ENCODE peak calls at places on chromosomes 5 and 9, in eight cellular contexts. M, U, H, W, D, Z, I and X are unnamed samples. For H3K36me3, the result is how much of the 10 kb centered on the place peaks cover.

GRCh38 chr5:170985486-170985885 is 123.7 kb downstream of the RANBP17 start:
- DNase-seq in M (no peak), U (no peak), H (no peak), W (no peak), D (no peak), Z (no peak), I (no peak), X (no peak)

GRCh38 chr5:35860686-35861085 is 4.0 kb downstream of the IL7R start:
- DNase-seq in M (no peak), U (no peak), H (no peak), W (no peak), D (no peak), Z (no peak), I (no peak), X (no peak)

GRCh38 chr9:85536076-85536475 is 205.7 kb downstream of the AGTPBP1 start:
- DNase-seq in M (no peak), U (no peak), H (no peak), W (no peak), D (peak), Z (no peak), I (no peak), X (no peak)

GRCh38 chr9:77750284-77750683 is 102.2 kb upstream of the GNA14 start:
- DNase-seq in M (no peak), U (no peak), H (no peak), W (no peak), D (no peak), Z (no peak), I (no peak), X (no peak)

GRCh38 chr9:123543492-123543891 is 187.5 kb downstream of the CRB2 start:
- DNase-seq in M (no peak), U (no peak), H (no peak), W (no peak), D (no peak), Z (no peak), I (no peak), X (no peak)

GRCh38 chr5:89047591-89047990 is 164.6 kb upstream of the MEF2C start:
- DNase-seq in M (no peak), U (no peak), H (no peak), W (no peak), D (no peak), Z (no peak), I (no peak), X (no peak)

GRCh38 chr9:99180662-99181061 is 41.1 kb downstream of the ALG2 start:
- DNase-seq in M (no peak), U (no peak), H (no peak), W (no peak), D (no peak), Z (no peak), I (no peak), X (no peak)

GRCh38 chr5:5492087-5492933 is 69.8 kb downstream of the ICE1 start:
- DNase-seq in M (no peak), U (no peak), H (no peak), W (no peak), D (peak), Z (peak), I (no peak), X (no peak)

GRCh38 chr5:60893521-60893920 is 49.5 kb upstream of the ELOVL7 start:
- DNase-seq in M (no peak), U (no peak), H (no peak), W (no peak), D (no peak), Z (no peak), I (no peak), X (no peak)

GRCh38 chr9:77980622-77981021 is 51.0 kb downstream of the GNAQ start:
- DNase-seq in M (no peak), U (no peak), H (no peak), W (no peak), D (no peak), Z (no peak), I (no peak), X (no peak)

GRCh38 chr5:17167171-17167891 is 50.1 kb upstream of the BASP1 start:
- DNase-seq in M (no peak), U (no peak), H (no peak), W (no peak), D (no peak), Z (no peak), I (no peak), X (no peak)

GRCh38 chr9:97904725-97905124 is 17.6 kb downstream of the TRMO start:
- DNase-seq in M (no peak), U (no peak), H (no peak), W (no peak), D (no peak), Z (no peak), I (no peak), X (peak)

GRCh38 chr5:134079748-134080581 is 34.5 kb upstream of the TCF7 start:
- DNase-seq in M (no peak), U (no peak), H (no peak), W (no peak), D (no peak), Z (no peak), I (no peak), X (no peak)

GRCh38 chr9:21502586-21502985 is 20.5 kb upstream of the IFNE start:
- DNase-seq in M (no peak), U (no peak), H (no peak), W (no peak), D (no peak), Z (no peak), I (no peak), X (no peak)

GRCh38 chr9:98539954-98540353 is 168.8 kb downstream of the GABBR2 start:
- DNase-seq in M (no peak), U (no peak), H (no peak), W (no peak), D (no peak), Z (no peak), I (no peak), X (no peak)

GRCh38 chr5:14178671-14179211 is 35.6 kb downstream of the TRIO start:
- DNase-seq in M (no peak), U (no peak), H (no peak), W (no peak), D (no peak), Z (peak), I (no peak), X (no peak)

GRCh38 chr9:36853233-36853632 is 180.8 kb downstream of the PAX5 start:
- DNase-seq in M (no peak), U (no peak), H (no peak), W (no peak), D (no peak), Z (no peak), I (no peak), X (no peak)

GRCh38 chr9:116213673-116214047 is 60.1 kb downstream of the PAPPA start:
- DNase-seq in M (no peak), U (no peak), H (no peak), W (no peak), D (no peak), Z (no peak), I (no peak), X (no peak)

GRCh38 chr5:135157421-135158314 is 123.6 kb upstream of the PITX1 start:
- DNase-seq in M (no peak), U (no peak), H (no peak), W (no peak), D (no peak), Z (no peak), I (no peak), X (no peak)

GRCh38 chr5:135434591-135435466 is 12.3 kb downstream of the DCANP1 start:
- DNase-seq in M (no peak), U (no peak), H (no peak), W (no peak), D (no peak), Z (no peak), I (no peak), X (no peak)

GRCh38 chr9:98577446-98577845 is 131.3 kb downstream of the GABBR2 start:
- DNase-seq in M (no peak), U (no peak), H (no peak), W (no peak), D (no peak), Z (no peak), I (no peak), X (no peak)

GRCh38 chr5:72204946-72205345 is 97.7 kb downstream of the MAP1B start:
- DNase-seq in M (no peak), U (no peak), H (no peak), W (no peak), D (no peak), Z (no peak), I (no peak), X (no peak)

GRCh38 chr9:1002678-1003077 is 26.2 kb downstream of the DMRT3 start:
- DNase-seq in M (no peak), U (no peak), H (no peak), W (no peak), D (no peak), Z (no peak), I (no peak), X (no peak)

GRCh38 chr9:14842269-14842668 is 68.0 kb downstream of the FREM1 start:
- DNase-seq in M (no peak), U (no peak), H (no peak), W (no peak), D (no peak), Z (no peak), I (no peak), X (no peak)

GRCh38 chr9:34124103-34124502 is 2.4 kb downstream of the DCAF12 start:
- DNase-seq in M (no peak), U (no peak), H (no peak), W (no peak), D (no peak), Z (no peak), I (no peak), X (no peak)

GRCh38 chr9:136045595-136046554 is 49.2 kb downstream of the NACC2 start:
- DNase-seq in M (no peak), U (no peak), H (no peak), W (no peak), D (no peak), Z (no peak), I (peak), X (no peak)

GRCh38 chr9:86741311-86742215 is 205.7 kb downstream of the GAS1 start:
- DNase-seq in M (no peak), U (no peak), H (no peak), W (no peak), D (peak), Z (no peak), I (no peak), X (no peak)

GRCh38 chr5:128765448-128766061 is 199.7 kb upstream of the SLC27A6 start:
- DNase-seq in M (no peak), U (no peak), H (no peak), W (no peak), D (no peak), Z (no peak), I (no peak), X (no peak)

GRCh38 chr5:149837680-149838269 is 106.8 kb downstream of the PDE6A start:
- DNase-seq in M (no peak), U (peak), H (no peak), W (peak), D (no peak), Z (peak), I (no peak), X (peak)
- TF ChIP-seq CTCF in M (peak), U (peak), H (peak), W (peak), D (peak), Z (peak), I (peak), X (peak)

DNA sequence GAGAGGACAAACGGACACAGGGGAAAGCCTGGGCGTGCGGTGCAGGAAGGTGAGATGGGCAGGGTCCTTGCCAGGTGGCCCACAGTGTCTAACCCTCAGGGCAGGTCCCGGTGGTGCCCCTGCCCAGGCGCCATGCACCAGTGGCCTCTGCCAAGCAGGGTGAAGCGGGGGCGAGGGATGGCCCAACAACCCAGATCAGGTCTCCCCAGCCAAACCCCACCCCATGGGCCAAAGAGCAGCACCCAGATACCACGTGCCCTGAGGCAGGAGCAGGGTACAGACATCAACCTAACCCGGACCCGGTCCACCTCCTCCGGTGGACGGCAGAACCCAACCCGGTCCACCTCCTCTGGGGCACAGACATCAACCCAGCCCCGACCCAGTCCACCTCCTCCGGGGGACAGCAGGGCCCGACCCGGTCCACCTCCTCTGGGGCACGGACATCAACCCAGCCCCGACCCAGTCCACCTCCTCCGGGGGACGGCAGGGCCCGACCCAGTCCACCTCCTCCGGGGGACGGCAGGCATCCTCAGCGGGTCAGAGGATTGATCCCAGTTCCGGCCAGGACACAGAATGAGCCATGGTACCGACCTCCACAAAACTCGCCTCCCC is 12.8 kb downstream of the SLC12A7 start:
- DNase-seq in M (no peak), U (no peak), H (no peak), W (no peak), D (no peak), Z (no peak), I (no peak), X (peak)
- H3K36me3 ChIP-seq in M (under half), U (under half), H (under half), W (under half), D (under half), Z (under half), I (under half), X (under half)

DNA sequence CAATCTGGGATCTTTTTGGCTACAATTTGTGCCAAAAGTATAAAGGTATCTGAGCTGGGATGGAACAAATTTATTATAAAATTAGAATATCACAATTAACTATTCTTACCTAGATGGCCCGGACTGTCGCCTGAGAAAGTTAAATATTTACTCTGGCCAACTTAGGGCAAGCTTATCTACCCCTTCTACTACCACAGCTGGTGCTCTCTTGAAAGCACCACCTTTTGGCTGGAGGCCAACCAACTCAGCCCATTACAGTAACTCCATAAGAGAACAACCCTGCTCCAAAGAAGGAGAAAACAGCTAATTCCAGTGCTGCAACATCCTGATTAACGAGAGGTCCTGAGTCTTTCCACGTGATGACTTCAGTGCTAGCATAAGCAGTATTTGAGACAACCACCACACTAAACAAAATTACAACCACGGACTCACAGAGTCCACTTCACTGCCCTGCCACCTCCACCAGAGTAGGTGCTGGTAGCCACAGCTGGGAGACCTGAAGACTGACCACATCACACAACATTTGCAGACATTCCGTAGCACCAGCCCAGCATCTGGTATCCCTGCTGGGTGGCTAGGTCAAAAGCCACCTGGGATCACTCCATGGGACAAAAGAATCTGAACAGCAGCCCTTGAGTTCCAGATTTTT is 43.2 kb downstream of the RGMB start:
- DNase-seq in M (no peak), U (no peak), H (no peak), W (no peak), D (no peak), Z (no peak), I (no peak), X (no peak)
- H3K4me3 ChIP-seq in M (no peak), U (no peak), H (no peak), W (no peak), D (no peak), Z (no peak), I (no peak), X (no peak)

GRCh38 chr5:3594514-3595101 is 1.0 kb upstream of the IRX1 start:
- DNase-seq in M (no peak), U (no peak), H (no peak), W (no peak), D (no peak), Z (peak), I (no peak), X (no peak)

GRCh38 chr5:3590253-3590966 is 5.2 kb upstream of the IRX1 start:
- DNase-seq in M (no peak), U (no peak), H (no peak), W (no peak), D (no peak), Z (peak), I (no peak), X (peak)

GRCh38 chr5:3592298-3592697 is 3.3 kb upstream of the IRX1 start:
- DNase-seq in M (no peak), U (no peak), H (no peak), W (no peak), D (no peak), Z (peak), I (no peak), X (no peak)

GRCh38 chr5:3593771-3594513 is 1.7 kb upstream of the IRX1 start:
- DNase-seq in M (no peak), U (no peak), H (no peak), W (no peak), D (no peak), Z (peak), I (no peak), X (no peak)

GRCh38 chr5:3590967-3591900 is 4.4 kb upstream of the IRX1 start:
- DNase-seq in M (no peak), U (no peak), H (no peak), W (no peak), D (no peak), Z (peak), I (no peak), X (peak)
- TF ChIP-seq CTCF in M (no peak), U (no peak), H (no peak), W (no peak), D (no peak), Z (peak), I (no peak), X (no peak)

GRCh38 chr9:127498298-127498697 is 47.0 kb downstream of the LRSAM1 start:
- DNase-seq in M (no peak), U (no peak), H (no peak), W (no peak), D (peak), Z (no peak), I (no peak), X (no peak)

GRCh38 chr9:127500862-127501261 is 49.6 kb downstream of the LRSAM1 start:
- DNase-seq in M (no peak), U (no peak), H (no peak), W (no peak), D (no peak), Z (no peak), I (peak), X (no peak)

GRCh38 chr9:127502706-127503378 is 51.5 kb downstream of the LRSAM1 start:
- DNase-seq in M (no peak), U (no peak), H (no peak), W (no peak), D (no peak), Z (no peak), I (peak), X (no peak)

GRCh38 chr9:127501821-127502343 is 50.6 kb downstream of the LRSAM1 start:
- DNase-seq in M (no peak), U (no peak), H (no peak), W (no peak), D (no peak), Z (no peak), I (peak), X (no peak)

DNA sequence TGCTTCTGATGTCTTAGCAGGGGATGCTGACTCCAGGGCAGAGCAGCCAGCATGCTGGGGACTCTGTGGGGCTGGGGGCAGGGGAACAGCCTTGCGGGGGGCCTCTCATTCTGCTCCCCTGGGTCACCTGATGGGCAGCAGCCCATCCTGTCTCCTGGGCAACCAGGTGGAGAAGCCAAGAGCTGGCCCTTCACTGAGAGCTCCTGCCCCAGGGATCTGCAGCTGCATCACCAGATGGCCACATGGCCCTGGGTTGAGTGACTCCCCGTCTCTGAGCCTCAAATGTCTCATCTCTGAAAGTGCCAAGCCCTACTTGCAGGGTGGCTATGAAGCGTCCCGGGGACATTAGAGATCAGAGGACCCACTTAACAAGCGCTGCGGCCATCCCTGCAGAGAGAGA is 49.1 kb downstream of the LRSAM1 start:
- DNase-seq in M (no peak), U (no peak), H (no peak), W (no peak), D (no peak), Z (no peak), I (no peak), X (no peak)
- H3K36me3 ChIP-seq in M (half or more), U (half or more), H (under half), W (under half), D (under half), Z (under half), I (under half), X (under half)